ENCODE peak calls at places on chromosomes 13 and 19, in four cellular contexts. O, X, W and N are unnamed samples. For H3K4me1, the result is how much of the 10 kb centered on the place peaks cover.

GRCh38 chr13:112575680-112576079 is 12.3 kb downstream of the TUBGCP3 start:
- DNase-seq in X (no peak), W (no peak), O (peak), N (no peak)

GRCh38 chr19:18414504-18415176 is 4.6 kb upstream of the SSBP4 start:
- DNase-seq in X (no peak), O (no peak), W (no peak), N (no peak)

GRCh38 chr13:46639033-46639981 is 86.3 kb downstream of the LRCH1 start:
- DNase-seq in O (no peak), X (no peak), W (peak), N (peak)

GRCh38 chr19:40982594-40983101 is 8.4 kb upstream of the CYP2B6 start:
- DNase-seq in X (peak), O (no peak), W (no peak), N (no peak)

GRCh38 chr13:27625839-27626238 is 4.1 kb downstream of the POLR1D start:
- DNase-seq in W (no peak), O (no peak), X (no peak), N (peak)

GRCh38 chr13:32073180-32073864 is 41.7 kb downstream of the FRY start:
- DNase-seq in O (no peak), W (no peak), X (no peak), N (no peak)

GRCh38 chr19:3580156-3580955 is 4.9 kb upstream of the GIPC3 start:
- DNase-seq in W (no peak), X (no peak), O (no peak), N (peak)

GRCh38 chr13:49652691-49653305 is 24.5 kb downstream of the ARL11 start:
- DNase-seq in X (no peak), W (no peak), O (peak), N (peak)

GRCh38 chr13:67369895-67370660 is 139.9 kb upstream of the PCDH9 start:
- DNase-seq in W (no peak), X (no peak), O (no peak), N (no peak)

GRCh38 chr13:99214232-99214631 is 13.6 kb downstream of the UBAC2 start:
- DNase-seq in X (no peak), W (peak), O (no peak), N (no peak)

GRCh38 chr13:95128045-95128643 is 173.1 kb downstream of the ABCC4 start:
- DNase-seq in O (no peak), X (no peak), W (no peak), N (peak)

GRCh38 chr19:13396256-13397080 is 109.8 kb downstream of the CACNA1A start:
- DNase-seq in X (peak), O (no peak), W (no peak), N (peak)

GRCh38 chr19:46303702-46304397 is 7.0 kb downstream of the HIF3A start:
- DNase-seq in O (peak), X (peak), W (no peak), N (no peak)
- TF ChIP-seq TCF12 in O (no peak), X (peak), W (no peak), N (no peak)

GRCh38 chr13:45207319-45207718 is 6.5 kb upstream of the KCTD4 start:
- DNase-seq in X (no peak), O (no peak), W (no peak), N (no peak)

GRCh38 chr13:45208132-45208531 is 7.3 kb upstream of the KCTD4 start:
- DNase-seq in W (no peak), X (no peak), O (no peak), N (no peak)

GRCh38 chr13:45209229-45209628 is 8.4 kb upstream of the KCTD4 start:
- DNase-seq in W (no peak), X (no peak), O (no peak), N (no peak)

GRCh38 chr13:45205124-45205523 is 4.3 kb upstream of the KCTD4 start:
- DNase-seq in X (no peak), O (no peak), W (no peak), N (no peak)

GRCh38 chr13:45206340-45206739 is 5.5 kb upstream of the KCTD4 start:
- DNase-seq in O (no peak), W (peak), X (no peak), N (no peak)
- H3K4me1 ChIP-seq in O (under half), W (under half), X (under half), N (under half)

DNA sequence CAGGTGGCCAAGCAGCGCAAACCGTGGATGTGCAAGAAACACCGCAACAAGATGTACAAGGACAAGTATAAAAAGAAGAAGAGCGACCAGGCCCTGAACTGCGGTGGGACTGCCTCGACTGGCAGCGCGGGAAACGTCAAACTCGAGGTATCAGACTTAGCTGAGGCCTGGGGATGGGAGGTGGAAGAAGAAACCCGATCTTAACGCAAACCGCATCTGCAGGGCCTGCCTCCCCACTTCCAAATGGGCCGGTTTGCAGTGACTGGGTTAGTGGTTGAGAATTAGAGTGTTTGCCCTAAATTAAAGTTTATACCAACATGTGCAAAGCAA is 754 bp downstream of the RFXAP start:
- DNase-seq in W (no peak), O (no peak), X (no peak), N (no peak)
- TF ChIP-seq TCF12 in W (no peak), O (no peak), X (no peak), N (no peak)

DNA sequence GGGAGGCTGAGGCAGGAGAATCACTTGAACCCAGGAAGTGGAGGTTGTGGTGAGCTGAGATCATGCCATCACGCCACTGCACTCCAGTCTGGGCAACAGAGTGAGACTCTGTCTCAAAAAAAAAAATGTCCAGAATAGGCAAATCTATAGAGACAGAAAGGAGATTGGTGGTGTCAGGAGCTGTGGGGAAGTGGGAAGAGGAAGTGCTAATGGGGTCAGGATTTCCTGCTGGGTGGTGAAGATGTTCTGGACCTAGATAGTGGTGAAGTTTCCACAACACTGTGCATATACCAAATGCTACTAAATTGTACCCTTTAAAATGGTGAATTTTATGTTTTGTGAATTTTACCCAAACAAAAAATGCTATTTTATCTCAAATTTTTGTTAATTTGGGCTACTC is 7.6 kb upstream of the CYP4F3 start:
- DNase-seq in X (no peak), W (no peak), O (no peak), N (no peak)
- H3K4me1 ChIP-seq in X (under half), W (under half), O (under half), N (under half)

DNA sequence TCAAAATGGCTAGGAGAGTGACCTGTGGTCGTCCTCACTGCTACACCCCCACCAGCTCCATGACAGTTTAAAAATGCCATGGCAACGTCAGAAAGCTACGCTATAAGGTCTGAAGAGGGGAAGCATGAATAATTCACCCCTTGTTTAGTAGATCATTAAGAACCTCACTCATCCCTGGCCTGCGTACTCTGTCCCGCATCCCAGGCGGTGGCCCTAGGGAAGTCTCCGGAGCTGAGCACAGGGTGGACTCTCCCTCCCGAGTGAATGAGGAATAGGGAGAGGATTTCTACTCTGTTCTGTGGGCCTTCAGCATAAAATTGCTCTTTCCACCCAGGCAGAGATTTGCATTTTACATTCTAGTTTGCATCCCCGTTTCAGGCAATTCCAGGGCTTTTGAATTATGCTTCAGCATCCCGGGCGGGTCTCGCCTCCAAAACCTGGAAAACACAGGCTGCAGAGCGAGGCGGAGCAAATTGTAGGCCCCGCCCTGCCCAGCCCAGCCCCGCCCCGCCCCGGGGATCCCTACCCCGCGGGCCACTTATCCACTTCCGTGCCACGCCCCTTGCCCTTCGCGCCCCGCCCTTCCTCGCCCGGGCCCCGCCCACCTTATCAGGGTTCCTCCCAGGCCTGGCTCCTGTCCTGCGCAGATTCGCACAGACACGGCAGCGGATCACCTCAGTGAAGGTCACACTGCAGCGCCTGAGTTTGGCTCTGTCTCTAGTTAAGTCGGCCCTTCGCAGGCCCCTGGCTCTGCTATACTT is 7.5 kb upstream of the ZNF525 start:
- DNase-seq in W (no peak), O (peak), X (peak), N (no peak)
- TF ChIP-seq TCF12 in W (no peak), O (no peak), X (no peak), N (no peak)